ENCODE peak calls at places on chromosomes 7 and 10, in four cellular contexts. M is lower leg skin, E is fibroblast of pulmonary artery, P is AG04449. R is an unnamed sample.

GRCh38 chr7:108096996-108097395 is 33.2 kb downstream of the LAMB4 start:
- DNase-seq in M (no peak), E (no peak), P (no peak), R (no peak)

GRCh38 chr10:26970667-26971066 is 109.9 kb upstream of the ABI1 start:
- DNase-seq in M (no peak), E (no peak), P (no peak), R (no peak)

GRCh38 chr10:110207805-110208613 is 604 bp downstream of the MXI1 start:
- DNase-seq in M (peak), E (peak), P (no peak), R (peak)

GRCh38 chr10:68086910-68087309 is 11.8 kb upstream of the HERC4 start:
- DNase-seq in M (no peak), E (no peak), P (no peak), R (no peak)

GRCh38 chr7:153476166-153476565 is 576.0 kb upstream of the DPP6 start:
- DNase-seq in M (no peak), E (no peak), P (no peak), R (no peak)

GRCh38 chr10:35447693-35448407 is 111.5 kb downstream of the CCNY start:
- DNase-seq in M (peak), E (peak), P (no peak), R (peak)

GRCh38 chr7:50295133-50295532 is 9.4 kb upstream of the IKZF1 start:
- DNase-seq in M (no peak), E (no peak), P (no peak), R (no peak)

GRCh38 chr7:124915242-124915641 is 14.4 kb downstream of the POT1 start:
- DNase-seq in M (no peak), E (no peak), P (no peak), R (no peak)

GRCh38 chr7:44066494-44067063 is 1.2 kb upstream of the PGAM2 start:
- DNase-seq in M (no peak), E (no peak), P (no peak), R (no peak)

GRCh38 chr7:105806592-105807266 is 69.7 kb downstream of the ATXN7L1 start:
- DNase-seq in M (no peak), E (peak), P (no peak), R (peak)

GRCh38 chr10:122706947-122707346 is 7.3 kb upstream of the C10orf120 start:
- DNase-seq in M (no peak), E (no peak), P (no peak), R (no peak)

GRCh38 chr7:41114166-41114565 is 588.7 kb downstream of the INHBA start:
- DNase-seq in M (no peak), E (no peak), P (no peak), R (peak)

GRCh38 chr10:88499569-88500470 is 83.3 kb downstream of the RNLS start:
- DNase-seq in M (no peak), E (peak), P (peak), R (peak)

GRCh38 chr10:57864789-57865676 is 402.7 kb downstream of the IPMK start:
- DNase-seq in M (no peak), E (no peak), P (no peak), R (no peak)

GRCh38 chr7:39686261-39686924 is 63.0 kb downstream of the RALA start:
- DNase-seq in M (no peak), E (no peak), P (no peak), R (peak)

GRCh38 chr10:99328579-99329237 is 448 bp upstream of the CNNM1 start:
- DNase-seq in M (no peak), E (no peak), P (no peak), R (no peak)

GRCh38 chr10:99331207-99331803 is 2.1 kb downstream of the CNNM1 start:
- DNase-seq in M (no peak), E (peak), P (no peak), R (peak)

GRCh38 chr10:99330675-99330924 is 1.4 kb downstream of the CNNM1 start:
- DNase-seq in M (no peak), E (no peak), P (no peak), R (no peak)

GRCh38 chr10:99329891-99330674 is 927 bp downstream of the CNNM1 start:
- DNase-seq in M (no peak), E (peak), P (no peak), R (no peak)

GRCh38 chr10:99329238-99329890 is at the start of gene CNNM1:
- DNase-seq in M (peak), E (no peak), P (no peak), R (no peak)
- H3K4me3 ChIP-seq in M (peak), E (peak), P (peak), R (peak)

GRCh38 chr10:60747817-60748469 is 30.3 kb upstream of the CDK1 start:
- DNase-seq in M (no peak), E (no peak), P (no peak), R (no peak)

GRCh38 chr10:60757422-60757895 is 20.8 kb upstream of the CDK1 start:
- DNase-seq in M (no peak), E (no peak), P (no peak), R (no peak)

GRCh38 chr10:60753817-60754216 is 24.5 kb upstream of the CDK1 start:
- DNase-seq in M (no peak), E (no peak), P (no peak), R (no peak)

GRCh38 chr10:60753152-60753551 is 25.1 kb upstream of the CDK1 start:
- DNase-seq in M (no peak), E (no peak), P (no peak), R (no peak)
- TF ChIP-seq CTCF in M (no peak), E (no peak), P (no peak), R (no peak)

DNA sequence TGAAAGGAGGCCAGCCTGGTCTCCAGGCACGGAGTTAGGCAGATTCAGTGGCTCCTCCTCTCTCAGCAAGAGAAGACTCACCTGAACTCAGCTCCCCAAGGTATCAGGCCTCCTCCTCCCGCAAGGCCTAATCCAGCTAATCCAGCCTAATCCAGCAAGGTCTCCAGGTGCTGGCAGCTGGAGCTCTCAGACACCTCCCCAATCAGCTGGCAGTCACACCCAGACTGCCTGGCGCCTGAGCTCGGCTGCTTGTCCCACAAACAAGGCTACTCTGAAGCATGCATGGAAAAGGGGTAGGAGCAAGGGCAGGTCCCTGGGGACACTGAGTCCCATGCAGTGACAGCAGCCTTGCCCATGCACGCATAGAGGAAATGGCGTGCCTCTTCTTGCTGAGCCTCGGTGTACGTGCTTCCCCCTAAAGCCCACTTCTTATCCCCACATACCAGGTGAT is 3.3 kb upstream of the OPN4 start:
- DNase-seq in M (peak), E (no peak), P (no peak), R (no peak)
- H3K4me3 ChIP-seq in M (no peak), E (no peak), P (no peak), R (no peak)

DNA sequence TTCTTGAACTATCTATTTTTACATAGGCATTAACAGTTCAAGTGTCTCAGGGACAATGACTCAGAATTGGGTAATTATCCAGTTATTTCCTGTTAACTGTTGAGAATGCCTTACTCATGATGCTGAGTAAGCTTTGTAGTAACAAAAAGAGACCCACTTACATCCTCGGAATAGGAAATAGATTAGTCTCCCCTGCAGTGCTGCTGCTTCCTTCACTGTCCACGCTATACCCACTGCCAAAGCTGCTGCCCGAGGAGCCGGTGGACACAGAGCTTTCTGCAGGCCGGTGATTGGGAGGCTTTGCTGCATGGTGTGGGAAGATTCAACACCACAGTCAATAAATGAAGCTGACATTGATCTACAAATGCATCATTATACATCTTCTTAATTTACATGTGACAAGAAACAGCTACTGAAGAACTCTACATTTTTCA is 357.1 kb downstream of the PCLO start:
- DNase-seq in M (no peak), E (peak), P (peak), R (peak)
- TF ChIP-seq CTCF in M (no peak), E (no peak), P (no peak), R (no peak)

DNA sequence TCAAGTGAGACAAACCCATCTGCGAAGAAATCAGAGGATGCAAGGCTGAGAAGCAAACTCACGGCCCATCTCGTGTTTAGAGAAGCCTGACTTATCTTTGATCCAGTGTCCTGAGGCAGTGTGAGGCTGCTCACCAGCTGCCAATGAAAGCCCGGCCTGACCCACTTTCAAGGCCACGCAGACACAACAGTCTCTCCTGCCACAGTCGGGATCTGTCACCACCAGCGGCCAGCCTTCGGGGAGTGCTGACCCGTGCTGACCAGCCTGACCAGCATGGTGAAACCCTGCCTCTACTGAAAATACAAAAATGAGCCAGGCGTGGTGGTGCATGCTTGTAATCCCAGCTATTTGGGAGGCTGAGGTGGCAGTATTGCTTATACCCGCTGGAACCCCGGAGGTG is 7.4 kb upstream of the DNAJB6 start:
- DNase-seq in M (no peak), E (no peak), P (no peak), R (no peak)
- H3K4me3 ChIP-seq in M (no peak), E (no peak), P (no peak), R (no peak)

GRCh38 chr10:4267084-4267774 is 482.2 kb upstream of the KLF6 start:
- DNase-seq in M (no peak), E (peak), P (no peak), R (peak)
- TF ChIP-seq CTCF in M (no peak), E (peak), P (no peak), R (peak)

GRCh38 chr7:1530946-1531262 is 402 bp downstream of the MAFK start:
- DNase-seq in M (no peak), E (no peak), P (no peak), R (no peak)

GRCh38 chr7:1531263-1531978 is 919 bp downstream of the MAFK start:
- DNase-seq in M (peak), E (peak), P (no peak), R (peak)

GRCh38 chr7:1531979-1532455 is 1.5 kb downstream of the MAFK start:
- DNase-seq in M (peak), E (peak), P (no peak), R (no peak)

GRCh38 chr7:1532456-1533254 is 2.2 kb downstream of the MAFK start:
- DNase-seq in M (peak), E (peak), P (peak), R (peak)

GRCh38 chr7:1529383-1530116 is 952 bp upstream of the MAFK start:
- DNase-seq in M (peak), E (no peak), P (no peak), R (no peak)
- H3K4me3 ChIP-seq in M (no peak), E (no peak), P (no peak), R (no peak)

DNA sequence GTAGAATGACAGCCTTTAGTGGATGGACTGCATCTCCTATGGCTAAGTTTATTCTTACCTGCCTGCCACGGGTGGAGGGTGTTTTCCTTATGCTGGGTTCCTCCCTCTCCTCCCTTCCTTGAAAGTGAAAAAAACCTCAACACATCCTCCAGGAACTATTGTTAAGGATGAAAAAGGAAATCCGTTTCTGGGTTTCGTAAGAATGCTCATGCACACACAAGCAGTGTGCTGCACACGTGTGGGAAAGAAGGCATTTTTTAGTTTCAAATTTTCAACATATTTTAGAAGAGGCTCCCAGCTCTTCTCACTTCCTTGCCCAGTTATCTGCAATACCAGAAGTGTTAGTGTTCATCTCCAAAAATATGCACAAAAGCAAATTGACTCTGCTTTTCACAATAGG is 90.6 kb downstream of the FAM171A1 start:
- DNase-seq in M (peak), E (peak), P (no peak), R (no peak)
- TF ChIP-seq CTCF in M (no peak), E (no peak), P (no peak), R (no peak)

R was measured in astrocyte of the spinal cord.